ENCODE peak calls at places on chromosomes 2 and 18, in ten cellular contexts. I is cardiac muscle cell; P is CD4-positive, CD25-positive, alpha-beta regulatory T cell; D is tibial artery; C is A549; A is HCT116; Y is body of pancreas; X is kidney; Q is mammary epithelial cell; K is CD8-positive, alpha-beta memory T cell. S is an unnamed sample. For H3K4me1, the result is how much of the 10 kb centered on the place peaks cover.

GRCh38 chr2:236642584-236643291 is 73.1 kb downstream of the ACKR3 start:
- DNase-seq in I (peak), P (no peak), D (peak), C (peak), A (no peak), Y (peak), X (peak), Q (peak), K (no peak), S (no peak)

GRCh38 chr2:218662377-218662776 is 2.9 kb downstream of the BCS1L start:
- DNase-seq in I (no peak), P (no peak), D (no peak), C (no peak), A (no peak), Y (no peak), X (no peak), Q (no peak), K (no peak), S (no peak)

GRCh38 chr2:213089438-213089837 is 62.0 kb downstream of the IKZF2 start:
- DNase-seq in I (no peak), P (no peak), D (no peak), C (no peak), A (no peak), Y (no peak), X (no peak), Q (no peak), K (no peak), S (no peak)

GRCh38 chr2:183035298-183035953 is 2.8 kb downstream of the NCKAP1 start:
- DNase-seq in I (peak), P (no peak), D (no peak), C (peak), A (no peak), Y (no peak), X (no peak), Q (peak), K (no peak), S (peak)

GRCh38 chr2:157628532-157629415 is at the start of gene ACVR1C:
- DNase-seq in I (peak), P (peak), D (peak), C (peak), A (peak), Y (peak), X (peak), Q (peak), K (peak), S (peak)

GRCh38 chr2:242027676-242028450 is 158.3 kb downstream of the RTP5 start:
- DNase-seq in I (no peak), P (no peak), D (no peak), C (no peak), A (no peak), Y (no peak), X (no peak), Q (no peak), K (no peak), S (no peak)

GRCh38 chr2:238127165-238128060 is 11.1 kb upstream of the KLHL30 start:
- DNase-seq in I (peak), P (no peak), D (no peak), C (peak), A (no peak), Y (no peak), X (peak), Q (no peak), K (no peak), S (no peak)

GRCh38 chr2:150465703-150466569 is 21.5 kb downstream of the RND3 start:
- DNase-seq in I (no peak), P (no peak), D (no peak), C (no peak), A (no peak), Y (no peak), X (no peak), Q (no peak), K (no peak), S (no peak)

GRCh38 chr18:74006160-74006559 is 141.5 kb downstream of the FBXO15 start:
- DNase-seq in I (no peak), P (no peak), D (no peak), C (no peak), A (no peak), Y (no peak), X (no peak), Q (no peak), K (no peak), S (no peak)

GRCh38 chr2:237563816-237564215 is 2.6 kb upstream of the PRLH start:
- DNase-seq in I (peak), P (no peak), D (no peak), C (no peak), A (no peak), Y (peak), X (peak), Q (peak), K (no peak), S (peak)

GRCh38 chr2:118442949-118443348 is 354.7 kb downstream of the INSIG2 start:
- DNase-seq in I (no peak), P (no peak), D (no peak), C (no peak), A (no peak), Y (no peak), X (no peak), Q (no peak), K (no peak), S (no peak)

GRCh38 chr2:119764832-119765231 is 5.1 kb downstream of the PTPN4 start:
- DNase-seq in I (no peak), P (no peak), D (no peak), C (no peak), A (no peak), Y (no peak), X (no peak), Q (peak), K (no peak), S (no peak)

GRCh38 chr2:20524412-20525040 is 77.7 kb downstream of the RHOB start:
- DNase-seq in I (peak), P (no peak), D (no peak), C (no peak), A (no peak), Y (peak), X (peak), Q (no peak), K (no peak), S (no peak)

GRCh38 chr18:7566587-7567486 is at the start of gene PTPRM:
- DNase-seq in I (peak), P (peak), D (peak), C (peak), A (peak), Y (peak), X (peak), Q (peak), K (peak), S (peak)

GRCh38 chr2:12567411-12567810 is 149.3 kb upstream of the TRIB2 start:
- DNase-seq in I (no peak), P (no peak), D (no peak), C (no peak), A (no peak), Y (no peak), X (no peak), Q (no peak), K (no peak), S (no peak)

GRCh38 chr2:203533696-203534471 is 1.2 kb downstream of the RAPH1 start:
- DNase-seq in I (peak), P (no peak), D (no peak), C (peak), A (no peak), Y (no peak), X (no peak), Q (peak), K (peak), S (peak)

GRCh38 chr2:27857417-27858172 is 32.6 kb downstream of the RBKS start:
- DNase-seq in I (peak), P (no peak), D (no peak), C (no peak), A (no peak), Y (no peak), X (no peak), Q (peak), K (no peak), S (no peak)

GRCh38 chr2:109429711-109430265 is 184.0 kb downstream of the SEPTIN10 start:
- DNase-seq in I (no peak), P (no peak), D (no peak), C (no peak), A (no peak), Y (no peak), X (peak), Q (no peak), K (no peak), S (no peak)

GRCh38 chr2:177393381-177393780 is 808 bp downstream of the AGPS start:
- DNase-seq in I (no peak), P (no peak), D (no peak), C (no peak), A (no peak), Y (no peak), X (no peak), Q (peak), K (peak), S (no peak)

GRCh38 chr2:63662028-63662804 is 73.5 kb downstream of the MDH1 start:
- DNase-seq in I (peak), P (no peak), D (no peak), C (no peak), A (no peak), Y (no peak), X (no peak), Q (no peak), K (no peak), S (no peak)

GRCh38 chr2:217864960-217865359 is 137.8 kb downstream of the TNS1 start:
- DNase-seq in I (no peak), P (no peak), D (no peak), C (no peak), A (no peak), Y (no peak), X (no peak), Q (no peak), K (no peak), S (no peak)

GRCh38 chr18:25147878-25148488 is 204.0 kb downstream of the ZNF521 start:
- DNase-seq in I (no peak), P (no peak), D (no peak), C (no peak), A (no peak), Y (no peak), X (no peak), Q (no peak), K (no peak), S (no peak)

GRCh38 chr2:70557171-70557838 is 3.7 kb upstream of the TGFA start:
- DNase-seq in I (no peak), P (no peak), D (no peak), C (no peak), A (no peak), Y (peak), X (no peak), Q (no peak), K (no peak), S (peak)

GRCh38 chr2:181784556-181784955 is 104.2 kb upstream of the NEUROD1 start:
- DNase-seq in I (no peak), P (no peak), D (no peak), C (peak), A (peak), Y (no peak), X (no peak), Q (peak), K (no peak), S (no peak)

GRCh38 chr2:105344704-105345345 is 7.5 kb downstream of the C2orf49 start:
- DNase-seq in I (peak), P (no peak), D (no peak), C (peak), A (no peak), Y (no peak), X (no peak), Q (no peak), K (peak), S (no peak)

GRCh38 chr18:36298113-36298701 is 694 bp downstream of the FHOD3 start:
- DNase-seq in I (no peak), P (no peak), D (peak), C (no peak), A (no peak), Y (no peak), X (peak), Q (no peak), K (no peak), S (peak)

GRCh38 chr2:28557389-28558119 is 61.7 kb downstream of the PLB1 start:
- DNase-seq in I (peak), P (no peak), D (no peak), C (no peak), A (no peak), Y (no peak), X (no peak), Q (no peak), K (no peak), S (no peak)

GRCh38 chr2:100733344-100734187 is 86.4 kb upstream of the NPAS2 start:
- DNase-seq in I (peak), P (no peak), D (no peak), C (peak), A (no peak), Y (peak), X (no peak), Q (peak), K (no peak), S (peak)

GRCh38 chr2:176414641-176415040 is 145.4 kb downstream of the MTX2 start:
- DNase-seq in I (peak), P (no peak), D (no peak), C (no peak), A (no peak), Y (no peak), X (no peak), Q (no peak), K (no peak), S (no peak)

GRCh38 chr2:60516383-60516811 is 37.1 kb downstream of the BCL11A start:
- DNase-seq in I (peak), P (no peak), D (no peak), C (peak), A (no peak), Y (no peak), X (no peak), Q (peak), K (no peak), S (no peak)

GRCh38 chr2:240554767-240555493 is 2.9 kb downstream of the ANKMY1 start:
- DNase-seq in I (no peak), P (no peak), D (no peak), C (no peak), A (no peak), Y (no peak), X (no peak), Q (no peak), K (no peak), S (no peak)

GRCh38 chr18:35695803-35696202 is 114.3 kb downstream of the GALNT1 start:
- DNase-seq in I (no peak), P (no peak), D (no peak), C (no peak), A (no peak), Y (peak), X (no peak), Q (no peak), K (no peak), S (no peak)

GRCh38 chr2:112480540-112481049 is 1.4 kb upstream of the TTL start:
- DNase-seq in I (no peak), P (peak), D (no peak), C (peak), A (no peak), Y (peak), X (no peak), Q (no peak), K (no peak), S (no peak)

GRCh38 chr18:50616484-50617048 is 56.7 kb downstream of the MAPK4 start:
- DNase-seq in I (no peak), P (no peak), D (no peak), C (no peak), A (no peak), Y (no peak), X (no peak), Q (no peak), K (no peak), S (no peak)

GRCh38 chr2:241870611-241871537 is 1.3 kb downstream of the RTP5 start:
- DNase-seq in I (no peak), P (no peak), D (no peak), C (no peak), A (no peak), Y (no peak), X (peak), Q (no peak), K (peak), S (no peak)

GRCh38 chr2:44004735-44005602 is 9.2 kb upstream of the LRPPRC start:
- DNase-seq in I (peak), P (no peak), D (no peak), C (no peak), A (no peak), Y (no peak), X (no peak), Q (no peak), K (no peak), S (no peak)

GRCh38 chr2:20179755-20180594 is 45.0 kb downstream of the SDC1 start:
- DNase-seq in I (no peak), P (no peak), D (peak), C (peak), A (no peak), Y (peak), X (peak), Q (peak), K (no peak), S (peak)

DNA sequence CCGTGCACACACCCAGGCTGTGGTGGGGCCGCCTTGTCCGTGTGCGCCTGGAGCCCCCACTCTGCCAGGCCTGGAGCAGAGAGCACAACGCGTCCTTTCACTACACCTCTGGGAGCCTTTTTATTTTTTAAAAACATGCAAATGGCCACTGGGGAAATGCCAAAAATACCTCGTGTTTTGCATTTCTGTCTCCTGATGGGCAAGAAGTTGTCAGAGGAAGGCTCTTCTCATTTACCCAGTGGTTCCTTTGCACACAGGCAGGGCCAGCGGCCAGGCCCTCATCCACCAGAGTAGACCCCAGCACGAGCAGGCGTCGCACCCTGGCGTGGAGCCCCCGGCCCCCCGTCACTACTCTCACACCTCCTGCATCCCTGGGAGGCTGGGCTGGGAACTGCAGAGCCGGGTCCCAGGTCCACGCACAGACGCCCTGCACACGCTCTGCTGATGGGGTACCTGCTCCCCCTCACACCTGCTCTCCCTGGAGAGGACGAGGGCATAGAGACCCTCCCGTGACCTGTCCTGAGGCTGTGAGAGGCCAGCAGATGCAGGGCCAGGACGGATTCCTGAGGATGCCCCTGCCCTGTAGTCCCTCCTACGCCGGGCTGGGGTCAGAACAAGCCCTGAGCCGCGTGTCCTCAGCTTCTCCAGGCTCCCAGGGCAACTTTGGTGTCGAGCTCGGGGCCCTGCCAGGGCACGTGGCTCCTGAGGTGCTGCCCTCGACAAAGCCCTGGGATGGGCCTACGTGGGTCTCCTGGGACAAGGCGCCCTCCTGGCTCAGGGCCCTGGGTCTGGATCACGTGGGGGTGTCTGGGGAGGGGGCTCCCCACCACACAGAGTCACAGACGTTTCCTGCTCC is 64.9 kb downstream of the NFATC1 start:
- DNase-seq in I (no peak), P (no peak), D (no peak), C (no peak), A (no peak), Y (no peak), X (no peak), Q (no peak), K (no peak), S (no peak)
- H3K4me1 ChIP-seq in I (under half), P (under half), D (under half), C (under half), A (under half), Y (under half), X (under half), Q (under half), K (under half), S (under half)

GRCh38 chr2:144513388-144514100 is 6.4 kb downstream of the ZEB2 start:
- DNase-seq in I (peak), P (no peak), D (peak), C (no peak), A (no peak), Y (no peak), X (peak), Q (no peak), K (no peak), S (no peak)
- H3K4me1 ChIP-seq in I (half or more), P (under half), D (under half), C (under half), A (under half), Y (under half), X (under half), Q (under half), K (under half), S (half or more)

GRCh38 chr2:222840060-222840802 is 20.6 kb upstream of the ACSL3 start:
- DNase-seq in I (no peak), P (no peak), D (no peak), C (no peak), A (no peak), Y (no peak), X (no peak), Q (no peak), K (no peak), S (no peak)

GRCh38 chr2:222848862-222849261 is 12.0 kb upstream of the ACSL3 start:
- DNase-seq in I (no peak), P (no peak), D (no peak), C (no peak), A (no peak), Y (no peak), X (no peak), Q (no peak), K (no peak), S (no peak)

GRCh38 chr2:222842517-222843174 is 18.2 kb upstream of the ACSL3 start:
- DNase-seq in I (peak), P (no peak), D (no peak), C (peak), A (no peak), Y (no peak), X (no peak), Q (peak), K (no peak), S (no peak)

DNA sequence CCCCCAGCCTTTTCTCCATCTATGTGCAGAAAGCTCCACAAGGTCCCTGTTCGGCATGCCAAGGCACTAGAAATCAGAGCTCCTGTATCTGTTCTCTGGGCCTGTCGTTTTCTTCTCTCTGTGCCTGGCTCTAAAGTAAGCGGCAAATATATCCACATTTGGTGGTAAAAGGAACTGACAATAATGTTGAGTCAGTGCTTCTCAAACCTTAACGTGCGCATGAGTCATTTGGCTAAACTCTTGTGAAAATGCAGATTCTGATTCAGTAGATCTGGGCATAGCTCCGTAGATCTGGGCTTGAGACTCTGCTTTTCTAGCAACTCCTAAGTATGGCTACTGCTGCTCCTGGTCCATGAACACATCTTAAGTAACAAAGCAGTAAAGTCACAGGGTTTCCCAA is 16.5 kb upstream of the ACSL3 start:
- DNase-seq in I (peak), P (no peak), D (no peak), C (peak), A (peak), Y (no peak), X (no peak), Q (peak), K (no peak), S (no peak)
- H3K4me1 ChIP-seq in I (under half), P (under half), D (under half), C (under half), A (under half), Y (under half), X (under half), Q (under half), K (under half), S (under half)

DNA sequence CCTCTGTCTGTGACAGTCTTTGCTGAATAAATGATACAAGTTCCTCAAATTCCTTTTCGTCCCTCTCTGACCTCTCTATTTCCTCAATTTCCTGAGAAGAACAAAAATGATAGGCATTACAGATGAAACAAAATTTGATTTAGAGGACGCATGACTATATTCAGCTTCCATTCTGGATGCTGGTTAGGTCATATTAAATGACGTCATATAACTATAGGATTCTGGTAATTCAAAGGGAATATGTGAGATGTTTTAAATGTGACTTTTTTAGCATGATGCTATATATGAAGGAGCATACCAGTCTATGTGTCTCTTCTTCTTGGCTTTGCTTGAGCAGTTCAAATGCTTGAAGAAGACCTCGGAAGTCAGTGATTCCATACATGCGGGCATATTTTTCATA is 102.3 kb downstream of the TTN start:
- DNase-seq in I (no peak), P (no peak), D (no peak), C (no peak), A (no peak), Y (no peak), X (no peak), Q (no peak), K (no peak), S (no peak)
- H3K4me1 ChIP-seq in I (under half), P (under half), D (under half), C (under half), A (under half), Y (under half), X (under half), Q (under half), K (under half), S (under half)